ENCODE peak calls at places on chromosome 21, in ten cellular contexts. One of them, this sample, is unnamed.

GRCh38 chr21:46437511-46437910 is 21.2 kb upstream of the DIP2A start:
- DNase-seq in hepatocyte: no peak
- DNase-seq in uterus: no peak
- DNase-seq in sigmoid colon: no peak
- DNase-seq in heart left ventricle: no peak
- DNase-seq in psoas muscle: peak; percentile 39
- DNase-seq in OCI-LY7: no peak
- DNase-seq in heart right ventricle: no peak
- DNase-seq in HCT116: no peak
- DNase-seq in tibial nerve: no peak
- DNase-seq in this sample: no peak

GRCh38 chr21:46323227-46323709 is 402 bp downstream of the C21orf58 start:
- DNase-seq in tibial nerve: no peak
- DNase-seq in uterus: no peak
- DNase-seq in HCT116: no peak
- DNase-seq in sigmoid colon: peak; percentile 74
- DNase-seq in psoas muscle: no peak
- DNase-seq in heart right ventricle: no peak
- DNase-seq in hepatocyte: peak; percentile 44
- DNase-seq in heart left ventricle: no peak
- DNase-seq in OCI-LY7: peak; percentile 58
- DNase-seq in this sample: no peak

GRCh38 chr21:37424987-37425386 is 58.4 kb downstream of the DYRK1A start:
- DNase-seq in tibial nerve: no peak
- DNase-seq in heart left ventricle: no peak
- DNase-seq in HCT116: no peak
- DNase-seq in sigmoid colon: no peak
- DNase-seq in psoas muscle: no peak
- DNase-seq in heart right ventricle: peak; percentile 29
- DNase-seq in uterus: no peak
- DNase-seq in OCI-LY7: no peak
- DNase-seq in hepatocyte: no peak
- DNase-seq in this sample: no peak

GRCh38 chr21:37266515-37267221 is 466 bp downstream of the VPS26C start:
- DNase-seq in sigmoid colon: peak; percentile 77
- DNase-seq in HCT116: no peak
- DNase-seq in heart right ventricle: no peak
- DNase-seq in tibial nerve: no peak
- DNase-seq in uterus: no peak
- DNase-seq in OCI-LY7: peak; percentile 79
- DNase-seq in heart left ventricle: peak; percentile 59
- DNase-seq in hepatocyte: peak; percentile 80
- DNase-seq in psoas muscle: no peak
- DNase-seq in this sample: no peak

GRCh38 chr21:27812279-27812678 is 845.4 kb upstream of the ADAMTS5 start:
- DNase-seq in psoas muscle: no peak
- DNase-seq in sigmoid colon: no peak
- DNase-seq in tibial nerve: no peak
- DNase-seq in heart right ventricle: no peak
- DNase-seq in heart left ventricle: no peak
- DNase-seq in OCI-LY7: no peak
- DNase-seq in uterus: no peak
- DNase-seq in hepatocyte: no peak
- DNase-seq in HCT116: no peak
- DNase-seq in this sample: no peak

GRCh38 chr21:32044205-32044874 is 171.5 kb downstream of the HUNK start:
- DNase-seq in uterus: no peak
- DNase-seq in OCI-LY7: no peak
- DNase-seq in heart right ventricle: no peak
- DNase-seq in hepatocyte: no peak
- DNase-seq in tibial nerve: no peak
- DNase-seq in psoas muscle: no peak
- DNase-seq in sigmoid colon: no peak
- DNase-seq in heart left ventricle: no peak
- DNase-seq in HCT116: no peak
- DNase-seq in this sample: no peak

GRCh38 chr21:45997495-45998275 is 16.1 kb downstream of the COL6A1 start:
- DNase-seq in heart left ventricle: peak; percentile 23
- DNase-seq in heart right ventricle: peak; percentile 3
- DNase-seq in uterus: peak; percentile 23
- DNase-seq in tibial nerve: no peak
- DNase-seq in sigmoid colon: peak; percentile 66
- DNase-seq in hepatocyte: no peak
- DNase-seq in psoas muscle: peak; percentile 53
- DNase-seq in OCI-LY7: no peak
- DNase-seq in HCT116: no peak
- DNase-seq in this sample: no peak

GRCh38 chr21:25997788-25998611 is 172.6 kb downstream of the APP start:
- DNase-seq in heart right ventricle: peak; percentile 17
- DNase-seq in hepatocyte: peak; percentile 22
- DNase-seq in psoas muscle: no peak
- DNase-seq in sigmoid colon: no peak
- DNase-seq in OCI-LY7: no peak
- DNase-seq in tibial nerve: no peak
- DNase-seq in HCT116: peak; percentile 65
- DNase-seq in uterus: no peak
- DNase-seq in heart left ventricle: no peak
- DNase-seq in this sample: no peak

GRCh38 chr21:16976132-16976666 is 536.6 kb upstream of the CXADR start:
- DNase-seq in OCI-LY7: no peak
- DNase-seq in psoas muscle: no peak
- DNase-seq in heart left ventricle: no peak
- DNase-seq in uterus: no peak
- DNase-seq in HCT116: no peak
- DNase-seq in hepatocyte: no peak
- DNase-seq in sigmoid colon: no peak
- DNase-seq in tibial nerve: no peak
- DNase-seq in heart right ventricle: no peak
- DNase-seq in this sample: no peak

GRCh38 chr21:18354947-18355346 is 48.6 kb downstream of the TMPRSS15 start:
- DNase-seq in tibial nerve: no peak
- DNase-seq in uterus: no peak
- DNase-seq in OCI-LY7: no peak
- DNase-seq in heart left ventricle: no peak
- DNase-seq in sigmoid colon: no peak
- DNase-seq in heart right ventricle: no peak
- DNase-seq in psoas muscle: no peak
- DNase-seq in HCT116: no peak
- DNase-seq in hepatocyte: no peak
- DNase-seq in this sample: no peak

GRCh38 chr21:21279193-21279901 is 281.1 kb downstream of the NCAM2 start:
- DNase-seq in hepatocyte: no peak
- DNase-seq in HCT116: no peak
- DNase-seq in sigmoid colon: no peak
- DNase-seq in heart right ventricle: no peak
- DNase-seq in psoas muscle: no peak
- DNase-seq in OCI-LY7: no peak
- DNase-seq in tibial nerve: no peak
- DNase-seq in uterus: no peak
- DNase-seq in heart left ventricle: no peak
- DNase-seq in this sample: no peak
- H3K9me3 ChIP-seq in hepatocyte: no peaks in the 10 kb centered on the region
- H3K9me3 ChIP-seq in HCT116: peaks cover 9% of the 10 kb centered on the region
- H3K9me3 ChIP-seq in sigmoid colon: no peaks in the 10 kb centered on the region
- H3K9me3 ChIP-seq in heart right ventricle: no peaks in the 10 kb centered on the region
- H3K9me3 ChIP-seq in psoas muscle: no peaks in the 10 kb centered on the region
- H3K9me3 ChIP-seq in OCI-LY7: peaks cover 12% of the 10 kb centered on the region
- H3K9me3 ChIP-seq in tibial nerve: no peaks in the 10 kb centered on the region
- H3K9me3 ChIP-seq in uterus: no peaks in the 10 kb centered on the region
- H3K9me3 ChIP-seq in heart left ventricle: no peaks in the 10 kb centered on the region
- H3K9me3 ChIP-seq in this sample: no peaks in the 10 kb centered on the region

GRCh38 chr21:42503711-42504110 is 7.7 kb upstream of the RSPH1 start:
- DNase-seq in heart left ventricle: no peak
- DNase-seq in psoas muscle: no peak
- DNase-seq in tibial nerve: no peak
- DNase-seq in uterus: no peak
- DNase-seq in heart right ventricle: no peak
- DNase-seq in HCT116: no peak
- DNase-seq in hepatocyte: no peak
- DNase-seq in sigmoid colon: no peak
- DNase-seq in OCI-LY7: no peak
- DNase-seq in this sample: no peak

GRCh38 chr21:42500225-42500624 is 4.2 kb upstream of the RSPH1 start:
- DNase-seq in HCT116: no peak
- DNase-seq in psoas muscle: no peak
- DNase-seq in uterus: no peak
- DNase-seq in heart right ventricle: no peak
- DNase-seq in hepatocyte: no peak
- DNase-seq in heart left ventricle: no peak
- DNase-seq in tibial nerve: no peak
- DNase-seq in sigmoid colon: no peak
- DNase-seq in OCI-LY7: no peak
- DNase-seq in this sample: no peak

GRCh38 chr21:42499430-42500106 is 3.5 kb upstream of the RSPH1 start:
- DNase-seq in heart left ventricle: no peak
- DNase-seq in heart right ventricle: no peak
- DNase-seq in hepatocyte: no peak
- DNase-seq in OCI-LY7: no peak
- DNase-seq in sigmoid colon: no peak
- DNase-seq in uterus: no peak
- DNase-seq in psoas muscle: no peak
- DNase-seq in HCT116: no peak
- DNase-seq in tibial nerve: no peak
- DNase-seq in this sample: no peak

GRCh38 chr21:42498012-42498411 is 2.0 kb upstream of the RSPH1 start:
- DNase-seq in sigmoid colon: no peak
- DNase-seq in uterus: no peak
- DNase-seq in heart right ventricle: no peak
- DNase-seq in psoas muscle: no peak
- DNase-seq in OCI-LY7: no peak
- DNase-seq in heart left ventricle: no peak
- DNase-seq in hepatocyte: no peak
- DNase-seq in HCT116: no peak
- DNase-seq in tibial nerve: no peak
- DNase-seq in this sample: no peak

DNA sequence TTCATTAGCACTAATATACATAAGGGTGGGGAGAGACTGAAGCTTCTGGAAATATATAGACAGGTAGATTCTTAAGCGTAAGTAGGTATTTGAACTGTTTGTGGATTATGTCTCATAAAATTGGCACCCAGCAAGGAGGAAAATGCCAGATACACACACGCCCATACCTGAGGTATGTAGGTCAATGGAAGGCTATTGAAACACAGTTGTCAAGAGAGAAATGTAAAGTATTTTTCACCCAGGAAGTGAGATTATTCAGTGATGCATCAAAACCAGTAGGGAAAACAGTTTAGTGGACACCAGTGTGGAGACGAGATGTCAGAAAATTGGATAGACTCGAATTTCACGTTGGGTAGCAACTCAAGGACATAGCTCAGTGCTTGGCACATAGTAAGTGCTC is 4.7 kb upstream of the RSPH1 start:
- DNase-seq in psoas muscle: no peak
- DNase-seq in tibial nerve: no peak
- DNase-seq in uterus: no peak
- DNase-seq in heart right ventricle: no peak
- DNase-seq in heart left ventricle: no peak
- DNase-seq in HCT116: no peak
- DNase-seq in sigmoid colon: no peak
- DNase-seq in hepatocyte: no peak
- DNase-seq in OCI-LY7: no peak
- DNase-seq in this sample: no peak
- H3K9me3 ChIP-seq in psoas muscle: no peaks in the 10 kb centered on the region
- H3K9me3 ChIP-seq in tibial nerve: no peaks in the 10 kb centered on the region
- H3K9me3 ChIP-seq in uterus: no peaks in the 10 kb centered on the region
- H3K9me3 ChIP-seq in heart right ventricle: no peaks in the 10 kb centered on the region
- H3K9me3 ChIP-seq in heart left ventricle: no peaks in the 10 kb centered on the region
- H3K9me3 ChIP-seq in HCT116: no peaks in the 10 kb centered on the region
- H3K9me3 ChIP-seq in sigmoid colon: no peaks in the 10 kb centered on the region
- H3K9me3 ChIP-seq in hepatocyte: no peaks in the 10 kb centered on the region
- H3K9me3 ChIP-seq in OCI-LY7: no peaks in the 10 kb centered on the region
- H3K9me3 ChIP-seq in this sample: no peaks in the 10 kb centered on the region

GRCh38 chr21:22225299-22225698 is 1227.1 kb downstream of the NCAM2 start:
- DNase-seq in sigmoid colon: no peak
- DNase-seq in OCI-LY7: no peak
- DNase-seq in tibial nerve: no peak
- DNase-seq in psoas muscle: no peak
- DNase-seq in heart right ventricle: no peak
- DNase-seq in heart left ventricle: no peak
- DNase-seq in hepatocyte: no peak
- DNase-seq in HCT116: no peak
- DNase-seq in uterus: no peak
- DNase-seq in this sample: no peak
- H3K9me3 ChIP-seq in sigmoid colon: no peaks in the 10 kb centered on the region
- H3K9me3 ChIP-seq in OCI-LY7: peaks cover 29% of the 10 kb centered on the region
- H3K9me3 ChIP-seq in tibial nerve: no peaks in the 10 kb centered on the region
- H3K9me3 ChIP-seq in psoas muscle: no peaks in the 10 kb centered on the region
- H3K9me3 ChIP-seq in heart right ventricle: no peaks in the 10 kb centered on the region
- H3K9me3 ChIP-seq in heart left ventricle: no peaks in the 10 kb centered on the region
- H3K9me3 ChIP-seq in hepatocyte: no peaks in the 10 kb centered on the region
- H3K9me3 ChIP-seq in HCT116: peaks cover 33% of the 10 kb centered on the region
- H3K9me3 ChIP-seq in uterus: no peaks in the 10 kb centered on the region
- H3K9me3 ChIP-seq in this sample: no peaks in the 10 kb centered on the region

DNA sequence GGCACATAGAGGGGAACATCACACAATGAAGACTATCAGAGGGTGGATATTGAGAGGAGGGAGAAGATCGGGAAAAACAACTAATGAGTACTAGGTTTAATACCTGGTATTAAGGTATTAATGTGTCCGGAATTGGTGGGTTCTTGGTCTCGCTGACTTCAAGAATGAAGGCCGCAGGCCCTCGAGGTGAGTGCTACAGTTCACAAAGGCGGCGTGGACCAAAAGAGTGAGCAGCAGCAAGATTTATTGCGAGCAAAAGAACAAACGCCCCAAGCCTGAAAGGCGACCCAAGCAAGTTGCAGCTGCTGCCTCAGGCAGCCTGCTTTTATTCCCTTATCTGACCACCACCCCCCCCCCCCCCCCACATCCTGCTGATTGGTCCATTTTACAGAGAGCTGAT is 2022.8 kb downstream of the NCAM2 start:
- DNase-seq in psoas muscle: no peak
- DNase-seq in OCI-LY7: no peak
- DNase-seq in HCT116: no peak
- DNase-seq in hepatocyte: no peak
- DNase-seq in tibial nerve: no peak
- DNase-seq in uterus: no peak
- DNase-seq in sigmoid colon: no peak
- DNase-seq in heart left ventricle: no peak
- DNase-seq in heart right ventricle: no peak
- DNase-seq in this sample: no peak
- H3K9me3 ChIP-seq in psoas muscle: no peaks in the 10 kb centered on the region
- H3K9me3 ChIP-seq in OCI-LY7: peaks cover 15% of the 10 kb centered on the region
- H3K9me3 ChIP-seq in HCT116: peaks cover 40% of the 10 kb centered on the region
- H3K9me3 ChIP-seq in hepatocyte: no peaks in the 10 kb centered on the region
- H3K9me3 ChIP-seq in tibial nerve: no peaks in the 10 kb centered on the region
- H3K9me3 ChIP-seq in uterus: no peaks in the 10 kb centered on the region
- H3K9me3 ChIP-seq in sigmoid colon: no peaks in the 10 kb centered on the region
- H3K9me3 ChIP-seq in heart left ventricle: no peaks in the 10 kb centered on the region
- H3K9me3 ChIP-seq in heart right ventricle: no peaks in the 10 kb centered on the region
- H3K9me3 ChIP-seq in this sample: no peaks in the 10 kb centered on the region

GRCh38 chr21:30209571-30209970 is 6.3 kb downstream of the CLDN8 start:
- DNase-seq in heart left ventricle: no peak
- DNase-seq in hepatocyte: no peak
- DNase-seq in tibial nerve: no peak
- DNase-seq in uterus: no peak
- DNase-seq in OCI-LY7: no peak
- DNase-seq in psoas muscle: no peak
- DNase-seq in heart right ventricle: no peak
- DNase-seq in HCT116: no peak
- DNase-seq in sigmoid colon: no peak
- DNase-seq in this sample: no peak
- H3K9me3 ChIP-seq in heart left ventricle: no peaks in the 10 kb centered on the region
- H3K9me3 ChIP-seq in hepatocyte: no peaks in the 10 kb centered on the region
- H3K9me3 ChIP-seq in tibial nerve: no peaks in the 10 kb centered on the region
- H3K9me3 ChIP-seq in uterus: no peaks in the 10 kb centered on the region
- H3K9me3 ChIP-seq in OCI-LY7: no peaks in the 10 kb centered on the region
- H3K9me3 ChIP-seq in psoas muscle: no peaks in the 10 kb centered on the region
- H3K9me3 ChIP-seq in heart right ventricle: no peaks in the 10 kb centered on the region
- H3K9me3 ChIP-seq in HCT116: peaks cover 28% of the 10 kb centered on the region
- H3K9me3 ChIP-seq in sigmoid colon: no peaks in the 10 kb centered on the region
- H3K9me3 ChIP-seq in this sample: no peaks in the 10 kb centered on the region